ENCODE peak calls at places on chromosomes 1 and 21, in five cellular contexts. S is frontal cortex, Q is SW 1271, J is RPMI7951, B is NCI-H1092 treated with DMSO at 0.1 percent for 48 hours. G is an unnamed sample.

GRCh38 chr1:228236744-228237143 is 28.9 kb downstream of the OBSCN start:
- DNase-seq in S (no peak), Q (no peak), J (peak), B (peak), G (no peak)

GRCh38 chr1:21530368-21531016 is 21.3 kb downstream of the ALPL start:
- DNase-seq in S (no peak), Q (no peak), J (no peak), B (no peak), G (no peak)

GRCh38 chr21:37503848-37504467 is 137.4 kb downstream of the DYRK1A start:
- DNase-seq in S (no peak), Q (no peak), J (peak), B (no peak), G (no peak)

GRCh38 chr1:148353461-148354283 is 129.4 kb downstream of the PPIAL4G start:
- DNase-seq in S (no peak), Q (no peak), J (peak), B (no peak), G (no peak)

GRCh38 chr1:201597551-201598230 is 58.8 kb downstream of the NAV1 start:
- DNase-seq in S (no peak), Q (no peak), J (no peak), B (peak), G (peak)

GRCh38 chr1:184827600-184828368 is 73.1 kb upstream of the EDEM3 start:
- DNase-seq in S (no peak), Q (no peak), J (peak), B (no peak), G (no peak)

GRCh38 chr1:240691521-240692338 is 79.8 kb upstream of the GREM2 start:
- DNase-seq in S (no peak), Q (no peak), J (peak), B (peak), G (no peak)

GRCh38 chr21:33028759-33029511 is 3.2 kb downstream of the OLIG2 start:
- DNase-seq in S (peak), Q (no peak), J (no peak), B (no peak), G (no peak)

GRCh38 chr1:202571719-202572339 is 138.4 kb downstream of the SYT2 start:
- DNase-seq in S (no peak), Q (no peak), J (peak), B (peak), G (peak)